ENCODE peak calls at places on chromosomes 5 and 9, in eight cellular contexts. C, L, P, U, I, N, S and B are unnamed samples.
A peak's percentile ranks its signal among the peaks of the same experiment; 100 is the strongest.

GRCh38 chr5:142611154-142611553 is 74.7 kb downstream of the FGF1 start:
- DNase-seq in C (peak; percentile 80), L (peak; percentile 83), P (peak; percentile 68), U (peak; percentile 81), I (peak; percentile 83), N (peak; percentile 48), S (peak; percentile 30), B (no peak)

GRCh38 chr5:72452515-72453259 is 54.5 kb downstream of the ZNF366 start:
- DNase-seq in C (peak; percentile 90), L (peak; percentile 92), P (peak; percentile 77), U (peak; percentile 62), I (peak; percentile 90), N (no peak), S (peak; percentile 39), B (no peak)

GRCh38 chr5:147098233-147098790 is 136.5 kb upstream of the STK32A start:
- DNase-seq in C (no peak), L (no peak), P (peak; percentile 42), U (peak; percentile 68), I (no peak), N (peak; percentile 33), S (no peak), B (no peak)

GRCh38 chr5:176379881-176380280 is 8.5 kb downstream of the NOP16 start:
- DNase-seq in C (no peak), L (no peak), P (no peak), U (no peak), I (no peak), N (no peak), S (no peak), B (no peak)

GRCh38 chr5:122942164-122942914 is 94.2 kb downstream of the PPIC start:
- DNase-seq in C (no peak), L (no peak), P (no peak), U (no peak), I (no peak), N (no peak), S (no peak), B (no peak)

GRCh38 chr9:74861773-74862172 is 25.9 kb downstream of the TRPM6 start:
- DNase-seq in C (no peak), L (no peak), P (no peak), U (no peak), I (no peak), N (no peak), S (no peak), B (no peak)

GRCh38 chr5:180467028-180467427 is 27.2 kb upstream of the CNOT6 start:
- DNase-seq in C (no peak), L (no peak), P (peak; percentile 63), U (peak; percentile 79), I (no peak), N (no peak), S (no peak), B (peak; percentile 82)

GRCh38 chr5:95931118-95931833 is 30.4 kb downstream of the ELL2 start:
- DNase-seq in C (no peak), L (no peak), P (peak; percentile 15), U (no peak), I (no peak), N (no peak), S (no peak), B (no peak)

GRCh38 chr9:136180586-136180985 is 24.3 kb downstream of the LHX3 start:
- DNase-seq in C (no peak), L (no peak), P (no peak), U (no peak), I (no peak), N (no peak), S (no peak), B (no peak)

GRCh38 chr5:15702102-15702501 is 202.1 kb downstream of the FBXL7 start:
- DNase-seq in C (no peak), L (no peak), P (no peak), U (no peak), I (no peak), N (peak; percentile 3), S (no peak), B (no peak)

GRCh38 chr9:128470560-128470959 is 14.8 kb downstream of the ODF2 start:
- DNase-seq in C (no peak), L (no peak), P (peak; percentile 16), U (no peak), I (no peak), N (no peak), S (no peak), B (no peak)

GRCh38 chr9:106644661-106645060 is 218.3 kb upstream of the ZNF462 start:
- DNase-seq in C (no peak), L (no peak), P (no peak), U (no peak), I (no peak), N (no peak), S (no peak), B (no peak)

GRCh38 chr5:10393491-10393890 is 40.0 kb downstream of the MARCHF6 start:
- DNase-seq in C (no peak), L (no peak), P (no peak), U (no peak), I (no peak), N (no peak), S (no peak), B (no peak)

GRCh38 chr5:172156541-172156994 is 31.5 kb downstream of the STK10 start:
- DNase-seq in C (no peak), L (no peak), P (no peak), U (no peak), I (no peak), N (peak; percentile 75), S (no peak), B (peak; percentile 42)

GRCh38 chr5:44888435-44888834 is 79.7 kb downstream of the MRPS30 start:
- DNase-seq in C (no peak), L (no peak), P (no peak), U (no peak), I (no peak), N (no peak), S (no peak), B (no peak)

GRCh38 chr5:62779010-62779422 is 200.4 kb downstream of the LRRC70 start:
- DNase-seq in C (no peak), L (no peak), P (peak; percentile 64), U (no peak), I (no peak), N (peak; percentile 64), S (peak; percentile 21), B (no peak)

GRCh38 chr5:132268698-132269551 is 11.4 kb downstream of the PDLIM4 start:
- DNase-seq in C (no peak), L (peak; percentile 55), P (no peak), U (no peak), I (peak; percentile 75), N (no peak), S (no peak), B (no peak)

DNA sequence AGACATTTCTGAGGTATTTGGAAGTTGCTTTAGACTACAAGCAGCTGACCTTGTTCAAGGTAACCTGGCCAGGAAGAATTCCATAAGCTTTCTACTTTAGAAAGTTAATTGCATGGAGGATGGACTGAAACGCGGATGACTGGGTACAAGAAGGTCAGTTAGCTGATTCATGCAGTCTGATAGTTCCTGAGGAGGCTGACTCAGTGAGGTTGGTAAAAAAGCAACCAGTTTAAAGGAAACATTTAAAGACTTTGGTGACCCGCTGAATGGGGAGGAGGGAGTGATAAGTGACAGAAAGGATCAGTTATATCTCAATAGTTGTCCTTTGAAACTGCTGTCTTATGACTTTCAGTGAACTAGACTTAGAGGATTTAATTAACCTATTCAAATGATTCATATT is 670.2 kb upstream of the CDH9 start:
- DNase-seq in C (no peak), L (no peak), P (peak; percentile 59), U (no peak), I (no peak), N (no peak), S (no peak), B (no peak)
- H3K27ac ChIP-seq in C (no peak overlapping the region), L (no peak overlapping the region), P (no peak overlapping the region), U (no peak overlapping the region), I (no peak overlapping the region), N (no peak overlapping the region), S (no peak overlapping the region), B (no peak overlapping the region)

GRCh38 chr5:103315455-103315854 is 56.9 kb downstream of the MACIR start:
- DNase-seq in C (no peak), L (no peak), P (no peak), U (no peak), I (no peak), N (no peak), S (no peak), B (no peak)
- TF ChIP-seq CTCF in C (no peak), L (no peak), P (no peak), U (no peak), I (no peak), N (no peak), S (no peak), B (no peak)

DNA sequence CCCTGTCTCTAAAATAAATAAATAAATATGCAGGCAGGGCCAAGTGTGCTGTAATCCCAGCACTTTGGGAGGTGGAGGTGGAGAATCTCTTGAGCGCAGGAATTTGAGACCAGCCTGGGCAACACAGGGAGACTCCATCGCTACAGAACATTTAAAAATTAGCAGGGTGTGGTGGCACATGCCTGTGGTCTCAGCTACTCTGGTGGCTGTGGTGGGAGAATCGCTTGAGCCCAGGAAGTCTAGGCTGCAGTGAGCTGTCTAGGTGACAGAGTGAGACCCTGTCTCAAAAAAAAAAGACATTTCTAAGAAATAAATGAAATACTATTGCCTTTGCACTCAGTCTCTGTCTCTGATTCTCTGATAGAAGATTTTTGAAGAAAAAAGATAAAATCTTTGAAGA is 1.2 kb upstream of the PCDHGA10 start:
- DNase-seq in C (no peak), L (no peak), P (no peak), U (no peak), I (no peak), N (no peak), S (no peak), B (no peak)
- H3K27ac ChIP-seq in C (no peak overlapping the region), L (no peak overlapping the region), P (no peak overlapping the region), U (no peak overlapping the region), I (no peak overlapping the region), N (no peak overlapping the region), S (no peak overlapping the region), B (no peak overlapping the region)

GRCh38 chr9:97636903-97637302 is 3.3 kb downstream of the NCBP1 start:
- DNase-seq in C (no peak), L (no peak), P (no peak), U (no peak), I (no peak), N (no peak), S (no peak), B (no peak)

GRCh38 chr9:97640290-97640689 is 6.7 kb downstream of the NCBP1 start:
- DNase-seq in C (no peak), L (no peak), P (no peak), U (no peak), I (no peak), N (peak; percentile 3), S (no peak), B (no peak)

GRCh38 chr9:97633859-97634485 is 351 bp downstream of the NCBP1 start:
- DNase-seq in C (no peak), L (no peak), P (peak; percentile 6), U (no peak), I (no peak), N (peak; percentile 3), S (no peak), B (no peak)

GRCh38 chr9:97635026-97635425 is 1.4 kb downstream of the NCBP1 start:
- DNase-seq in C (no peak), L (no peak), P (peak; percentile 2), U (no peak), I (no peak), N (no peak), S (no peak), B (no peak)

DNA sequence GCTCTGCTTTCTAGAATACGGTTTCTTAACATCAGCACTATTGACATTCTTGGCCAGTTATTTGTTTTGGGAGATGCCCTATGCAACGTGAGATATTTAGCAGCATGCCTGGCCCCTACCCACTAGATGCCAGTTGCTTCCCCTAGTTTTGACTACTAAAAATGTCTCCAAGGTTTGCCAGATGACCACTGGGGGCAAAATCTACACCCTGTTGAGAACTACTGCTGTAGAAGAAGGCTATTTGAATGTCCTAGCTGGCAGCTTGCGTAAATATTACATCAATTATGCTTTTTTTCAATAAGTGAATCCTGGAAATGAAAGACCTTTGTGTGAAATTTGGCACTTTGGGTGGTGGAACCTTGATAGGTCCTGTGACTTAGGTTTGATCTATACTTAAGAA is 5.0 kb downstream of the NCBP1 start:
- DNase-seq in C (no peak), L (no peak), P (peak; percentile 11), U (no peak), I (no peak), N (peak; percentile 18), S (no peak), B (no peak)
- TF ChIP-seq CTCF in C (no peak), L (peak; percentile 19), P (peak; percentile 35), U (no peak), I (no peak), N (peak; percentile 3), S (peak; percentile 26), B (peak; percentile 19)